ENCODE peak calls at places on chromosomes 7 and 10, in six cellular contexts. N, D, K, O, E and H are unnamed samples.
A peak's percentile ranks its signal among the peaks of the same experiment; 100 is the strongest.

GRCh38 chr10:102262744-102263370 is 17.5 kb downstream of the GBF1 start:
- DNase-seq in K (no peak), O (no peak), D (no peak), E (no peak), N (no peak), H (no peak)

GRCh38 chr10:91493313-91493712 is 83.2 kb downstream of the HECTD2 start:
- DNase-seq in D (no peak), N (peak; percentile 8), O (no peak), E (no peak), K (peak; percentile 63), H (peak; percentile 74)

GRCh38 chr7:91083855-91084644 is 180.2 kb upstream of the FZD1 start:
- DNase-seq in D (no peak), N (no peak), K (no peak), O (peak; percentile 50), E (no peak), H (peak; percentile 5)

GRCh38 chr7:1458676-1459511 is at the start of gene MICALL2:
- DNase-seq in E (peak; percentile 83), N (peak; percentile 19), K (peak; percentile 85), D (peak; percentile 68), O (peak; percentile 95), H (peak; percentile 85)

GRCh38 chr10:2933519-2933918 is 133.8 kb upstream of the PFKP start:
- DNase-seq in D (no peak), O (no peak), N (no peak), E (no peak), K (no peak), H (peak; percentile 3)

GRCh38 chr7:96198047-96198636 is 123.8 kb downstream of the SLC25A13 start:
- DNase-seq in D (no peak), E (no peak), O (no peak), K (no peak), N (no peak), H (no peak)

GRCh38 chr10:109973430-109973829 is 34.4 kb upstream of the ADD3 start:
- DNase-seq in N (no peak), E (no peak), K (no peak), O (no peak), D (no peak), H (no peak)

GRCh38 chr10:106278385-106278784 is 886.1 kb downstream of the SORCS1 start:
- DNase-seq in O (no peak), K (no peak), E (no peak), N (no peak), D (no peak), H (peak; percentile 38)

GRCh38 chr10:98416589-98416988 is 1.6 kb upstream of the PYROXD2 start:
- DNase-seq in N (no peak), K (no peak), E (no peak), D (no peak), O (no peak), H (no peak)

GRCh38 chr7:4784799-4785198 is 9.4 kb downstream of the AP5Z1 start:
- DNase-seq in O (no peak), D (no peak), N (no peak), K (no peak), E (no peak), H (no peak)

GRCh38 chr7:80124870-80125269 is 9.8 kb upstream of the GNAI1 start:
- DNase-seq in N (no peak), E (no peak), D (no peak), K (no peak), O (no peak), H (no peak)

GRCh38 chr7:107660381-107661080 is at the start of gene SLC26A4:
- DNase-seq in K (no peak), N (no peak), O (no peak), D (no peak), E (no peak), H (no peak)

GRCh38 chr7:81630600-81630999 is 139.2 kb downstream of the HGF start:
- DNase-seq in K (no peak), D (no peak), E (no peak), N (no peak), O (no peak), H (no peak)

GRCh38 chr7:31478744-31479143 is 35.1 kb upstream of the ITPRID1 start:
- DNase-seq in N (peak; percentile 20), E (no peak), K (no peak), D (no peak), O (no peak), H (no peak)

GRCh38 chr10:26368463-26368862 is 69.7 kb upstream of the APBB1IP start:
- DNase-seq in N (no peak), E (no peak), K (no peak), D (no peak), O (no peak), H (no peak)

GRCh38 chr10:30098624-30099023 is 39.2 kb upstream of the JCAD start:
- DNase-seq in D (no peak), K (peak; percentile 92), O (no peak), E (no peak), N (no peak), H (peak; percentile 68)

GRCh38 chr7:53771701-53772100 is 736.3 kb downstream of the POM121L12 start:
- DNase-seq in E (no peak), K (no peak), O (no peak), N (no peak), D (no peak), H (no peak)

GRCh38 chr10:35562427-35562826 is 42.7 kb upstream of the GJD4 start:
- DNase-seq in K (no peak), O (no peak), E (no peak), D (no peak), N (no peak), H (no peak)

GRCh38 chr7:142798451-142799438 is 28.0 kb downstream of the PRSS2 start:
- DNase-seq in D (no peak), E (no peak), N (no peak), O (no peak), K (no peak), H (no peak)

GRCh38 chr10:116063107-116063506 is 209.9 kb downstream of the GFRA1 start:
- DNase-seq in K (no peak), E (no peak), N (no peak), O (no peak), D (no peak), H (no peak)

GRCh38 chr7:127251048-127251451 is 1.7 kb downstream of the GRM8 start:
- DNase-seq in O (no peak), N (no peak), D (no peak), K (no peak), E (no peak), H (no peak)

GRCh38 chr10:124532106-124532641 is 70.6 kb downstream of the LHPP start:
- DNase-seq in N (peak; percentile 77), D (no peak), K (no peak), E (no peak), O (no peak), H (peak; percentile 46)

GRCh38 chr10:14486777-14487510 is 156.2 kb upstream of the FRMD4A start:
- DNase-seq in D (no peak), K (peak; percentile 94), O (peak; percentile 26), E (no peak), N (no peak), H (no peak)

GRCh38 chr7:75980865-75981449 is 13.4 kb downstream of the TMEM120A start:
- DNase-seq in N (no peak), D (no peak), O (no peak), E (no peak), K (no peak), H (no peak)

GRCh38 chr10:75716506-75716905 is 285.1 kb downstream of the LRMDA start:
- DNase-seq in O (no peak), E (no peak), N (no peak), D (no peak), K (no peak), H (no peak)

GRCh38 chr10:75712241-75712880 is 280.9 kb downstream of the LRMDA start:
- DNase-seq in E (no peak), K (no peak), O (no peak), D (no peak), N (no peak), H (no peak)

GRCh38 chr10:75722609-75723008 is 291.2 kb downstream of the LRMDA start:
- DNase-seq in D (no peak), O (no peak), N (no peak), K (no peak), E (no peak), H (no peak)

GRCh38 chr10:75718996-75719395 is 287.6 kb downstream of the LRMDA start:
- DNase-seq in D (no peak), K (no peak), O (no peak), E (no peak), N (no peak), H (no peak)

GRCh38 chr10:75717126-75717916 is 285.9 kb downstream of the LRMDA start:
- DNase-seq in E (no peak), O (no peak), N (no peak), D (no peak), K (no peak), H (peak; percentile 17)
- TF ChIP-seq CTCF in E (no peak), O (peak; percentile 31), N (no peak), D (peak; percentile 16), K (no peak), H (peak; percentile 18)

GRCh38 chr7:105003275-105003674 is 10.7 kb upstream of the KMT2E start:
- DNase-seq in E (no peak), N (no peak), O (peak; percentile 46), K (peak; percentile 82), D (no peak), H (peak; percentile 77)
- H3K4me3 ChIP-seq in E (peak overlapping the region; percentile 27), N (no peak overlapping the region), O (no peak overlapping the region), K (no peak overlapping the region), D (no peak overlapping the region), H (peak overlapping the region; percentile 6)

GRCh38 chr10:85995791-85996190 is 370.8 kb downstream of the GRID1 start:
- DNase-seq in N (peak; percentile 50), E (no peak), D (no peak), K (peak; percentile 0), O (peak; percentile 30), H (peak; percentile 21)
- TF ChIP-seq CTCF in N (peak; percentile 81), E (peak; percentile 31), D (no peak), K (peak; percentile 37), O (peak; percentile 62), H (peak; percentile 32)

GRCh38 chr7:128831994-128832879 is 2.0 kb downstream of the FLNC start:
- DNase-seq in N (peak; percentile 7), O (no peak), E (no peak), D (no peak), K (peak; percentile 30), H (peak; percentile 63)

GRCh38 chr7:128835231-128835751 is 5.1 kb downstream of the FLNC start:
- DNase-seq in O (no peak), K (no peak), N (no peak), E (no peak), D (no peak), H (no peak)

GRCh38 chr7:128832880-128833147 is 2.6 kb downstream of the FLNC start:
- DNase-seq in K (no peak), D (no peak), E (no peak), O (no peak), N (no peak), H (no peak)

GRCh38 chr7:128833148-128833938 is 3.1 kb downstream of the FLNC start:
- DNase-seq in D (peak; percentile 46), E (no peak), K (peak; percentile 88), N (no peak), O (no peak), H (peak; percentile 86)

GRCh38 chr7:128833939-128834310 is 3.7 kb downstream of the FLNC start:
- DNase-seq in E (no peak), O (no peak), D (no peak), N (no peak), K (no peak), H (peak; percentile 50)
- H3K4me3 ChIP-seq in E (no peak overlapping the region), O (no peak overlapping the region), D (no peak overlapping the region), N (no peak overlapping the region), K (peak overlapping the region; percentile 17), H (no peak overlapping the region)

GRCh38 chr7:92880212-92881090 is 44.1 kb upstream of the CDK6 start:
- DNase-seq in N (peak; percentile 22), O (no peak), D (peak; percentile 32), K (no peak), E (no peak), H (peak; percentile 35)
- TF ChIP-seq CTCF in N (peak; percentile 56), O (peak; percentile 48), D (no peak), K (peak; percentile 0), E (peak; percentile 47), H (peak; percentile 15)